ENCODE peak calls at places on chromosomes 4 and X, in ten cellular contexts. Z is body of pancreas, J is breast epithelium, E is esophagus squamous epithelium, H is stomach, P is lower leg skin, G is heart left ventricle, D is endothelial cell of umbilical vein, M is ovary, F is IMR-90. L is an unnamed sample.

GRCh38 chrX:43025806-43026205 is 247.8 kb upstream of the PPP1R2C start:
- DNase-seq in H (no peak), J (no peak), G (no peak), D (no peak), Z (no peak), E (no peak), M (no peak), P (no peak), F (no peak), L (no peak)

GRCh38 chrX:151538190-151539122 is 25.0 kb upstream of the PASD1 start:
- DNase-seq in D (no peak), E (no peak), Z (no peak), P (no peak), J (no peak), F (no peak), H (no peak), G (no peak), M (no peak), L (no peak)

GRCh38 chrX:119410027-119410819 is 11.1 kb downstream of the SLC25A43 start:
- DNase-seq in M (peak; percentile 35), Z (peak; percentile 57), J (peak; percentile 86), P (peak; percentile 88), F (peak; percentile 69), G (no peak), H (peak; percentile 60), E (peak; percentile 3), D (no peak), L (no peak)

GRCh38 chr4:80412322-80412721 is 76.8 kb downstream of the CFAP299 start:
- DNase-seq in M (no peak), G (no peak), F (peak; percentile 63), E (no peak), J (no peak), P (no peak), H (no peak), Z (no peak), D (no peak), L (no peak)

GRCh38 chrX:132292753-132293152 is 73.5 kb upstream of the RAP2C start:
- DNase-seq in G (peak; percentile 10), M (peak; percentile 20), F (peak; percentile 57), J (no peak), D (peak; percentile 35), Z (peak; percentile 37), P (no peak), E (no peak), H (no peak), L (no peak)

GRCh38 chr4:23857353-23857752 is 32.5 kb downstream of the PPARGC1A start:
- DNase-seq in P (no peak), D (no peak), Z (no peak), J (no peak), G (no peak), F (peak; percentile 47), E (no peak), M (no peak), H (no peak), L (no peak)

GRCh38 chr4:172648471-172648870 is 520.1 kb upstream of the GALNT7 start:
- DNase-seq in D (no peak), E (no peak), P (no peak), G (no peak), J (no peak), H (no peak), M (no peak), F (peak; percentile 26), Z (no peak), L (no peak)

GRCh38 chrX:24124227-24124799 is 25.2 kb upstream of the ZFX start:
- DNase-seq in D (peak; percentile 27), G (no peak), F (no peak), P (no peak), E (no peak), Z (no peak), H (no peak), M (no peak), J (no peak), L (no peak)

GRCh38 chr4:39514888-39515401 is 12.3 kb downstream of the UGDH start:
- DNase-seq in E (no peak), F (peak; percentile 66), Z (peak; percentile 82), J (no peak), H (peak; percentile 63), D (no peak), M (peak; percentile 79), G (no peak), P (no peak), L (peak; percentile 55)

GRCh38 chrX:18676470-18676869 is 4.6 kb upstream of the RS1 start:
- DNase-seq in H (no peak), G (no peak), D (no peak), M (no peak), Z (peak; percentile 20), P (no peak), F (peak; percentile 5), J (no peak), E (no peak), L (no peak)

GRCh38 chrX:18676050-18676449 is 4.1 kb upstream of the RS1 start:
- DNase-seq in H (no peak), F (no peak), Z (no peak), P (no peak), D (no peak), M (no peak), J (no peak), E (no peak), G (no peak), L (no peak)

GRCh38 chrX:18674417-18674787 is 2.5 kb upstream of the RS1 start:
- DNase-seq in F (no peak), J (no peak), H (peak; percentile 27), E (peak; percentile 1), P (peak; percentile 86), G (peak; percentile 11), M (peak; percentile 16), D (peak; percentile 4), Z (peak; percentile 19), L (no peak)

GRCh38 chrX:18677140-18677834 is 5.4 kb upstream of the RS1 start:
- DNase-seq in Z (no peak), H (peak; percentile 28), M (no peak), E (no peak), P (no peak), G (no peak), F (no peak), D (no peak), J (no peak), L (peak; percentile 11)

DNA sequence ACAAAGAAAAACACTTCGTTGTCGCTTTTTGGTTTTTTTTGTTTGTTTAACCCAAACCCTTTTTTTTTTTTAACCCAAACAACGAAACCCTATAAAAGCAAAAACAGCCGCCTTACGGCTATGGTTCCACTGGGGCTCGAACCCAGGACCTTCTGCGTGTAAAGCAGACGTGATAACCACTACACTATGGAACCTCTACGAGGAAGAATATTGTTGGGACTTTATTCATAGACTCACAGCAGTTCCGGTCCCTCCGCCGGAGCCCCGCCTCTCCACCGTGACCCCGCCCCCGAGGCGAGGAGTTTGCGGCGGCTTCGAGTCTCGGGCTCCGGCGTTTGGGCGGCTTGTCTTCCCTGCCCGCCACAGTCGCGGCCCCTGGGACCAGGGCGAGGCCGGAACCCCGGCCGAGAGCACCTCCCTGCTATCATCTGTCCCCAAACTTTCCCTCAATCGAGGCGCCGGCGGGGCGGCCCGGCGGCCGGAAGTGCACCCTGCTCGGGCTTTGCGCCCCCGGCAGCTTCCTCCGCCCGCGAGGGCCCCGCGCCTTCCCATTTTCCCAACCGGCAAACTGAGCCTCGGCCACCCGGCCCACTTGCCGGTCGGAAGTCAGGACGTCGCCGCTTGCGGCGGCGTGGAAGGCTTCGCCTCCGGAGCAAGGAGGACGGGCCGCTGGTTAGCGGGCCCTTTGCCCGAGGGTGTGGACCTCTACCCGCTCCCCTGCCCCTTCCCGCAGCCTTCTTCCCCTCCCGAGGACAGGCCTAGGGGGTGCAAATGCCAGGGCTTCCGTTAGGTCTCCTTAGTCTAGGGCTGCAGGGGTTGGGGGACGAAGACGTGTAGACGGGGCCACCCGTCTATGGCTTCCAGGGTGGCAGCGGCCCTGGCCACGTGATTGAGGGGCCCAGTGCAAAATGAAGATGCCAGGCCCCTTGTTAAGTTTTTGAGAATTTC is 3.2 kb upstream of the RS1 start:
- DNase-seq in P (peak; percentile 95), G (peak; percentile 74), Z (peak; percentile 76), E (peak; percentile 14), F (peak; percentile 54), J (peak; percentile 66), D (peak; percentile 80), M (peak; percentile 71), H (peak; percentile 74), L (peak; percentile 91)
- TF ChIP-seq POLR2A in P (no peak), G (no peak), Z (peak; percentile 67), E (peak; percentile 54), F (no peak), J (peak; percentile 58), D (no peak), M (peak; percentile 53), H (no peak), L (peak; percentile 37)

GRCh38 chr4:1249148-1249730 is 309 bp upstream of the CTBP1 start:
- DNase-seq in Z (peak; percentile 89), D (peak; percentile 75), P (peak; percentile 96), E (no peak), F (peak; percentile 86), H (peak; percentile 90), G (peak; percentile 89), J (peak; percentile 76), M (peak; percentile 84), L (peak; percentile 94)
- TF ChIP-seq POLR2A in Z (peak; percentile 48), D (peak; percentile 62), P (no peak), E (peak; percentile 74), F (peak; percentile 58), H (no peak), G (no peak), J (no peak), M (no peak), L (peak; percentile 21)

DNA sequence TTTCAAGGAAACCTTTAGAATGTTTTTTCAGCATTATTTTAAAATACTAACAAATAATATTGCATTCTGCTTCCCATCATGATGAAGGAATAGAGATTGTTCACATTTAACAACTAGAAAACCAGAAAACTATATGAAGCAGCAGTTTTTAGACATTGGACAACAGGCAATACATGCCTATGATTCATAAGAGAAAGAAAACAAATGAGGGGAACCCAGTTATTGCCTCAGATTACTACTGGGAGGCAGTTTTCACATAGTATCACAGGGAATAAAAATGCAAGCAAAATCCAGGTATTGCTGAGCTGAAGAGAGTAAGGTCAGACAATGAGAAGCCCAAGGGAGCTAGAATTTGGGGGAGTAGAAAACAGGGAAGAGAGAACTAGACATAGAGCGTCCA is 373.6 kb downstream of the MAPK10 start:
- DNase-seq in G (no peak), E (no peak), F (peak; percentile 29), Z (no peak), P (no peak), H (no peak), J (no peak), M (no peak), D (no peak), L (no peak)
- TF ChIP-seq POLR2A in G (no peak), E (no peak), F (no peak), Z (no peak), P (no peak), H (no peak), J (no peak), M (no peak), D (no peak), L (no peak)

GRCh38 chrX:16496175-16496574 is 153.8 kb upstream of the S100G start:
- DNase-seq in M (no peak), D (no peak), Z (no peak), J (no peak), F (no peak), E (no peak), G (no peak), P (no peak), H (no peak), L (no peak)
- TF ChIP-seq POLR2A in M (no peak), D (no peak), Z (no peak), J (no peak), F (no peak), E (no peak), G (no peak), P (no peak), H (no peak), L (no peak)

GRCh38 chrX:103629295-103630170 is 758 bp downstream of the TCEAL1 start:
- DNase-seq in D (peak; percentile 78), F (peak; percentile 67), M (peak; percentile 76), Z (peak; percentile 64), E (no peak), P (peak; percentile 89), G (peak; percentile 66), J (peak; percentile 39), H (peak; percentile 40), L (peak; percentile 39)
- TF ChIP-seq POLR2A in D (peak; percentile 82), F (no peak), M (peak; percentile 40), Z (peak; percentile 71), E (no peak), P (no peak), G (no peak), J (peak; percentile 26), H (no peak), L (peak; percentile 23)

L was measured in erythroblast.